ENCODE peak calls at places on chromosomes 6 and 20, in four cellular contexts. O, P, W and B are unnamed samples.

GRCh38 chr6:25477006-25477590 is 174.9 kb upstream of the SCGN start:
- DNase-seq in O (no peak), P (no peak), W (no peak), B (no peak)

GRCh38 chr6:99739526-99739925 is 132.9 kb downstream of the PRDM13 start:
- DNase-seq in O (peak; percentile 26), P (no peak), W (peak; percentile 68), B (no peak)

GRCh38 chr20:64044484-64045247 is 4.8 kb downstream of the SOX18 start:
- DNase-seq in O (no peak), P (no peak), W (no peak), B (no peak)

GRCh38 chr6:168247456-168248147 is 72.0 kb downstream of the DACT2 start:
- DNase-seq in O (peak; percentile 68), P (no peak), W (peak; percentile 64), B (peak; percentile 84)

GRCh38 chr20:1392443-1392692 is 486 bp downstream of the FKBP1A start:
- DNase-seq in O (no peak), P (no peak), W (no peak), B (no peak)

GRCh38 chr6:43579171-43579570 is 3.2 kb downstream of the POLH start:
- DNase-seq in O (no peak), P (no peak), W (no peak), B (no peak)

GRCh38 chr20:19691125-19691524 is 66.9 kb upstream of the RIN2 start:
- DNase-seq in O (no peak), P (no peak), W (no peak), B (no peak)

GRCh38 chr20:62167474-62167873 is 15.4 kb upstream of the MTG2 start:
- DNase-seq in O (no peak), P (no peak), W (peak; percentile 44), B (no peak)

GRCh38 chr6:161137839-161138544 is 135.9 kb downstream of the AGPAT4 start:
- DNase-seq in O (no peak), P (no peak), W (no peak), B (no peak)

GRCh38 chr6:52537001-52537753 is 39.7 kb downstream of the TRAM2 start:
- DNase-seq in O (no peak), P (no peak), W (no peak), B (no peak)

GRCh38 chr6:107728564-107728897 is 95.6 kb downstream of the SCML4 start:
- DNase-seq in O (no peak), P (no peak), W (no peak), B (no peak)

GRCh38 chr6:90121982-90122381 is 174.7 kb downstream of the BACH2 start:
- DNase-seq in O (no peak), P (no peak), W (peak; percentile 74), B (no peak)

GRCh38 chr20:33826270-33826897 is 15.2 kb downstream of the CHMP4B start:
- DNase-seq in O (no peak), P (peak; percentile 67), W (no peak), B (no peak)
- H3K4me1 ChIP-seq in O (peaks cover 61% of the 10 kb centered on the region), P (peaks cover 4% of the 10 kb centered on the region), W (peaks cover 84% of the 10 kb centered on the region), B (peaks cover 47% of the 10 kb centered on the region)

GRCh38 chr20:34525709-34526416 is 9.6 kb downstream of the DYNLRB1 start:
- DNase-seq in O (peak; percentile 83), P (no peak), W (peak; percentile 92), B (peak; percentile 87)

GRCh38 chr20:34525342-34525708 is 9.1 kb downstream of the DYNLRB1 start:
- DNase-seq in O (no peak), P (no peak), W (no peak), B (no peak)

GRCh38 chr20:34528921-34529297 is 12.7 kb downstream of the DYNLRB1 start:
- DNase-seq in O (peak; percentile 81), P (no peak), W (no peak), B (no peak)

GRCh38 chr20:34526466-34526865 is 10.2 kb downstream of the DYNLRB1 start:
- DNase-seq in O (no peak), P (no peak), W (no peak), B (no peak)

DNA sequence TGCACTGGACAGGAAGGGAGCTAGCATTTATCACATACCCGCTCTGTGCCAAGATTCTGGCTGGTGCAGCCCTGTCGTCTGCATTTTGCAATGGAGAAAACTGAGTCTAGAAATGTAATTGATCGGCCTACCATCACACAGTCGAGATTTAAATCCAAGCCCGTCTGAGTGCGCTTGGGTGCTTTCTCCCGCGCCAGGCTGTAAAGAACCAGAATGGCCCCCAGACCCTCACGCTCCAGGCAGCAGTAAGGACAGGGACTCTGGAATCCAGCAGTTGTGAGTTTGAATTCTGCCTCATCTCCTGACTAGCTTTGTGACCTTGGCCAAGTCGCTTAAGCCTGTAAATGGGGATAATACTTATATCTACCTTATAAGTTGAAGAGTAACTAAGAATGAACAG is 10.8 kb downstream of the DYNLRB1 start:
- DNase-seq in O (no peak), P (no peak), W (no peak), B (no peak)
- H3K27ac ChIP-seq in O (peak overlapping the region; percentile 84), P (no peak overlapping the region), W (peak overlapping the region; percentile 79), B (peak overlapping the region; percentile 71)

DNA sequence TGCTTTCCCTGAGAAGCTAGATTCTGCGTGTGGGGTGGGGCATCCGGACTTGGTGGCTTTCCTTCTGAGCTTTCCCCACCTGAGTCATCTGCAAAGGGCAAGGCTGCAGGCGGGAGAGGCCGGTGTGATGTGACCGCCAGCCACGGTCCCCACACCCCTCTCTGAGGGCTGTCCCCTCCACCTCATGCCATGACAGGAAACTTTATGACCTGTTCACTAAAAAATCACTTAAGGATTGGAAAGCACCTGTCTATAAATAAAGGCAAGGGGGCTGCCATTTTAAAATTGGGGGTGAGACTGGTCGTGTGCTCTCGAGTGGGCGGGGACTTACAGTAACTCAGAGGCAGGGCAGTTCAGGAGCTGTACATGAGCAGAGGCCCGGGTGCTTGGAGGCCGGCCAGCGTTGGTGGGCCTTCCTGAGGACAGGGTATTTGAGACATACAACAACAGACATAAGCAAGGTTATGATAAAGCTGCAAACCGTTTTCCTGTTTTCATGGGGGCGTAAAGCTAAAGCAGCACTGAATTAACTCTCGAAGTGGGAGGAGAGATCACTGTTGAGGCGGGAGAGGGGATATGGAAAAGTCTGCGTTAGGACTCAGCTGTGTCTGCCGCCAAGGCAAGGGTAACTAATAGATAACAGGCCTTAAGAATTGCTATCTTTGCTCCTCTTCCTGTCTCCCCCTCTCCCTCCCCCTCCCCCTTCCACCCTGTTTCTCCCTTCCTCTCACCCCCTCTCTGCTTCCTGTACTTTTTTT is 16.1 kb upstream of the SERPINB1 start:
- DNase-seq in O (no peak), P (no peak), W (no peak), B (no peak)
- H3K4me1 ChIP-seq in O (peaks cover 31% of the 10 kb centered on the region), P (peaks cover 11% of the 10 kb centered on the region), W (peaks cover 10% of the 10 kb centered on the region), B (no peaks in the 10 kb centered on the region)

GRCh38 chr6:137872071-137872470 is 5.0 kb downstream of the TNFAIP3 start:
- DNase-seq in O (no peak), P (no peak), W (no peak), B (no peak)
- H3K27ac ChIP-seq in O (peak overlapping the region; percentile 97), P (no peak overlapping the region), W (no peak overlapping the region), B (peak overlapping the region; percentile 76)

DNA sequence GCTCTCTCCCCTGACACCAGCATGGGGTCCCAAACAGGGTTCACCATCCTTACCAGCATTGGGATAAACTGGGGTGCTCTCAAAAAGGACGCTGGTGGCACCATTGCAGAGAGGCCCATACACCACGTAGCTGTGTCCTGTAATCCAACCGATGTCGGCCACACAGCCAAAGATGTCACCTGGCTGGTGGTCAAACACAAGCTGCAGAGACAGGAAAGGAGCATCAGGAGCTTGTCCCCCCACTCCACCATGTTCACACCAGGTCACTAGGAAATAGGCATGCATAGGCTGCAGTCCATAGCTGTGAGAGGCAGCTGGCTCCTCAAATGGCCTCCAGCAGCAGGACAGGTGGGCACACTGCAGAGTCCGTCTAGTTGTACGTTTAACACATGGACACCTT is 28.8 kb upstream of the APMAP start:
- DNase-seq in O (peak; percentile 16), P (no peak), W (no peak), B (no peak)
- H3K4me1 ChIP-seq in O (peaks cover 74% of the 10 kb centered on the region), P (no peaks in the 10 kb centered on the region), W (peaks cover 20% of the 10 kb centered on the region), B (no peaks in the 10 kb centered on the region)